ENCODE peak calls at places on chromosomes 6 and 20, in five cellular contexts. One of them, this sample, is unnamed.

GRCh38 chr6:139369568-139370046 is 4.8 kb downstream of the CITED2 start:
- DNase-seq in K562: peak; percentile 59
- DNase-seq in H1: no peak
- DNase-seq in GM12878: no peak
- DNase-seq in HepG2: peak; percentile 48
- DNase-seq in this sample: no peak

GRCh38 chr20:9146649-9147048 is 77.8 kb downstream of the PLCB4 start:
- DNase-seq in HepG2: no peak
- DNase-seq in H1: no peak
- DNase-seq in GM12878: no peak
- DNase-seq in K562: no peak
- DNase-seq in this sample: no peak

GRCh38 chr20:50312682-50313187 is 122.1 kb downstream of the CEBPB start:
- DNase-seq in H1: no peak
- DNase-seq in K562: no peak
- DNase-seq in GM12878: no peak
- DNase-seq in HepG2: no peak
- DNase-seq in this sample: no peak

GRCh38 chr20:10433014-10433622 is 904 bp downstream of the MKKS start:
- DNase-seq in HepG2: peak; percentile 44
- DNase-seq in GM12878: no peak
- DNase-seq in H1: no peak
- DNase-seq in K562: no peak
- DNase-seq in this sample: no peak

GRCh38 chr6:35260642-35261570 is 1.4 kb downstream of the ZNF76 start:
- DNase-seq in GM12878: no peak
- DNase-seq in HepG2: no peak
- DNase-seq in K562: no peak
- DNase-seq in H1: no peak
- DNase-seq in this sample: no peak

GRCh38 chr6:154932562-154933027 is 62.5 kb upstream of the TIAM2 start:
- DNase-seq in K562: no peak
- DNase-seq in H1: no peak
- DNase-seq in HepG2: peak; percentile 85
- DNase-seq in GM12878: no peak
- DNase-seq in this sample: peak; percentile 46

GRCh38 chr6:39084506-39084905 is 30.5 kb downstream of the SAYSD1 start:
- DNase-seq in K562: no peak
- DNase-seq in HepG2: no peak
- DNase-seq in H1: no peak
- DNase-seq in GM12878: no peak
- DNase-seq in this sample: no peak

GRCh38 chr20:21228511-21228910 is 74.6 kb upstream of the XRN2 start:
- DNase-seq in H1: no peak
- DNase-seq in K562: no peak
- DNase-seq in GM12878: peak; percentile 17
- DNase-seq in HepG2: no peak
- DNase-seq in this sample: no peak

GRCh38 chr6:155455766-155456165 is at the start of gene NOX3:
- DNase-seq in GM12878: no peak
- DNase-seq in H1: no peak
- DNase-seq in K562: no peak
- DNase-seq in HepG2: no peak
- DNase-seq in this sample: no peak

GRCh38 chr6:439681-440167 is 48.2 kb downstream of the IRF4 start:
- DNase-seq in GM12878: no peak
- DNase-seq in HepG2: no peak
- DNase-seq in K562: no peak
- DNase-seq in H1: no peak
- DNase-seq in this sample: no peak

GRCh38 chr6:30963641-30964040 is 19.9 kb upstream of the MUC21 start:
- DNase-seq in HepG2: no peak
- DNase-seq in K562: no peak
- DNase-seq in H1: no peak
- DNase-seq in GM12878: no peak
- DNase-seq in this sample: no peak

GRCh38 chr6:85143686-85144085 is 306.2 kb upstream of the NT5E start:
- DNase-seq in K562: no peak
- DNase-seq in HepG2: no peak
- DNase-seq in GM12878: no peak
- DNase-seq in H1: no peak
- DNase-seq in this sample: no peak

GRCh38 chr6:11675610-11676009 is 103.0 kb downstream of the ADTRP start:
- DNase-seq in K562: no peak
- DNase-seq in H1: no peak
- DNase-seq in GM12878: no peak
- DNase-seq in HepG2: no peak
- DNase-seq in this sample: no peak

DNA sequence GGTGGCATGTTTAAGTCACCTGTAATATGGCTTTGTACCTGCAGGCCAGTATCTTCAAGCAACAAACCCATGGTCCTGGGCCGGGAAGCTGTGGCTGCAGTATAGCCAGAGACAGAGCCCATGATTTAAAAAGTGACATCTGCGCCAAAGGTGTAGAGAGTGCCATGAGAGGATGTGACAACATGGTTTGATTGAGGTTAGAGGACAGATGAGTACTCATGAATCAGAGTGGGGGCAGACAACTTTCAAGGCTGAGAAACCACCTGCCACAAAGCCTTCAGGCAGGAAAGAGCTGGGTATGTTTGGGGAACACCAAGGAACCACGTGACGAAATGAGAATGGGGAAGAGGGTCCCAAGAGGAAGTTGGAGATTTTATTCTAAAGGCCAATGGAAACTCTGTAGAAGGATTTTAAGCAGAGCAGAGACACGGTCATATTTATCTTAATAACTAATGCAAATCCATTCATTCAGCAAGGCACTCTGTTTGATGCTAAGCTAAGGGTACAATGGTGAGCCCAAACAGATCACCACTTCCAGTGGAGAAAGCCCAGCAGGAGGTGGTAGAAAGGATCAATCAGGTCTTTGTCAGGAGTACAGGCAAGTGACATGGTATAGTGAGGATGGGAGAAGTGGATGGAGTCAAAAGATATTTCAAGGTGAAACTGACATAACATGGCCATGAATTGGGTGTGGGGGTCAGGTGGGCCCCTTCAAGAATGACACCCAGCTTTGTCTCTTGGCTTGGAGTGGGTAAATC is 3.4 kb upstream of the MICAL1 start:
- DNase-seq in GM12878: peak; percentile 56
- DNase-seq in K562: no peak
- DNase-seq in HepG2: no peak
- DNase-seq in H1: no peak
- DNase-seq in this sample: no peak
- TF ChIP-seq ZNF274 in GM12878: no peak
- TF ChIP-seq ZNF274 in K562: no peak
- TF ChIP-seq ZNF274 in HepG2: no peak
- TF ChIP-seq ZNF274 in H1: no peak
- TF ChIP-seq ZNF274 in this sample: no peak

DNA sequence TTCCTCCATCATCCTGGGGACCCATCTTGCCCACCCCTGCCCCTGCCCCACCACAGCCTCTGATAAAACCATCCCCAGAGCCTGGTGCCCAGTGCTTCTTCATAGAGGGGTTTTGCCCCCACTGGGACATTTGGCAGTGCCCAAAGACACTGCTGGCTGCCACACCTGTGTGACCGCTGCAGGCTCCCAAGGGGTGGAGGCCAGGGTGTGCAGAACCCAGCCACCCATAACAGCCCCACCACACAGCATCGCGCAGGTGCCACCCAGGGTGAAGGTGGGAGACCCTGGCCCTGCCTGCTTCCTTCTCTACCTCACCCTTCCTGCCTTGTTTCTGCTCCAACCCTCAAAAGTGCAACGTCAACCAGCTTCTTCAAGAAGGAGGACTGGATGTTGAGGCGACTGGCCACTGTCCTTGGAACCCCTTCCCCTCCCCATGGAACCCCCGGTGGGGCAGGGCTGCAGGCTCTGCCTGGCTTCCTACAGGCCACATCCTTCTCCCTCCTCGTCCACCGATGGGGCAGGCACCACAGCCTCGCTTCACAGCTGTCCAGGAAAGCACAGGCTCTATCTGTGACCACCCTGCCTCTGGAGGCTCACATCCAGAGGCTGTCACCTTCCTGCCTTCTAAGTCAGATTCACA is 79.2 kb upstream of the MPC1 start:
- DNase-seq in GM12878: no peak
- DNase-seq in H1: no peak
- DNase-seq in HepG2: no peak
- DNase-seq in K562: no peak
- DNase-seq in this sample: no peak
- H3K4me2 ChIP-seq in GM12878: no peak overlapping the region
- H3K4me2 ChIP-seq in H1: no peak overlapping the region
- H3K4me2 ChIP-seq in HepG2: no peak overlapping the region
- H3K4me2 ChIP-seq in K562: no peak overlapping the region
- H3K4me2 ChIP-seq in this sample: no peak overlapping the region

GRCh38 chr20:60100780-60101179 is 142.6 kb downstream of the CDH26 start:
- DNase-seq in HepG2: no peak
- DNase-seq in GM12878: no peak
- DNase-seq in K562: no peak
- DNase-seq in H1: no peak
- DNase-seq in this sample: no peak
- TF ChIP-seq ZNF274 in HepG2: no peak
- TF ChIP-seq ZNF274 in GM12878: no peak
- TF ChIP-seq ZNF274 in K562: no peak
- TF ChIP-seq ZNF274 in H1: no peak
- TF ChIP-seq ZNF274 in this sample: no peak

GRCh38 chr20:33515569-33516216 is 25.8 kb downstream of the CBFA2T2 start:
- DNase-seq in GM12878: no peak
- DNase-seq in HepG2: peak; percentile 27
- DNase-seq in K562: no peak
- DNase-seq in H1: no peak
- DNase-seq in this sample: no peak

GRCh38 chr20:33516882-33517281 is 27.0 kb downstream of the CBFA2T2 start:
- DNase-seq in GM12878: no peak
- DNase-seq in K562: no peak
- DNase-seq in H1: no peak
- DNase-seq in HepG2: no peak
- DNase-seq in this sample: no peak

GRCh38 chr20:33522256-33522820 is 32.4 kb downstream of the CBFA2T2 start:
- DNase-seq in HepG2: no peak
- DNase-seq in GM12878: no peak
- DNase-seq in K562: no peak
- DNase-seq in H1: no peak
- DNase-seq in this sample: no peak

GRCh38 chr20:33521461-33521860 is 31.6 kb downstream of the CBFA2T2 start:
- DNase-seq in H1: no peak
- DNase-seq in GM12878: no peak
- DNase-seq in HepG2: no peak
- DNase-seq in K562: no peak
- DNase-seq in this sample: no peak

GRCh38 chr20:33518071-33518470 is 28.2 kb downstream of the CBFA2T2 start:
- DNase-seq in H1: no peak
- DNase-seq in GM12878: no peak
- DNase-seq in K562: no peak
- DNase-seq in HepG2: no peak
- DNase-seq in this sample: no peak
- H3K4me2 ChIP-seq in H1: no peak overlapping the region
- H3K4me2 ChIP-seq in GM12878: no peak overlapping the region
- H3K4me2 ChIP-seq in K562: no peak overlapping the region
- H3K4me2 ChIP-seq in HepG2: no peak overlapping the region
- H3K4me2 ChIP-seq in this sample: peak overlapping the region; percentile 43

GRCh38 chr20:24493181-24493580 is 23.8 kb downstream of the SYNDIG1 start:
- DNase-seq in GM12878: no peak
- DNase-seq in H1: no peak
- DNase-seq in K562: no peak
- DNase-seq in HepG2: no peak
- DNase-seq in this sample: no peak
- TF ChIP-seq ZNF274 in GM12878: no peak
- TF ChIP-seq ZNF274 in H1: no peak
- TF ChIP-seq ZNF274 in K562: no peak
- TF ChIP-seq ZNF274 in HepG2: no peak
- TF ChIP-seq ZNF274 in this sample: no peak

This sample was measured in HCT116.